ENCODE peak calls at places on chromosomes 7 and 10, in five cellular contexts. Q is HFFc6, D is NCI-H2171 treated with DMSO at 0.1 percent for 48 hours, E is COR-L47, Y is T-helper 17 cell. N is an unnamed sample.

GRCh38 chr10:91799580-91799975 is 1.4 kb downstream of the TNKS2 start:
- DNase-seq in Q (peak; percentile 14), D (no peak), E (no peak), Y (no peak), N (no peak)

GRCh38 chr7:129684777-129685176 is 73.3 kb downstream of the NRF1 start:
- DNase-seq in Q (no peak), D (peak; percentile 43), E (peak; percentile 75), Y (no peak), N (no peak)

GRCh38 chr10:124210263-124210662 is 116.9 kb upstream of the CHST15 start:
- DNase-seq in Q (no peak), D (no peak), E (no peak), Y (no peak), N (no peak)

GRCh38 chr7:47652591-47652990 is 70.7 kb upstream of the TNS3 start:
- DNase-seq in Q (no peak), D (no peak), E (no peak), Y (no peak), N (no peak)

GRCh38 chr7:155392726-155393570 is 65.0 kb upstream of the EN2 start:
- DNase-seq in Q (peak; percentile 18), D (no peak), E (peak; percentile 73), Y (no peak), N (no peak)

GRCh38 chr10:3548702-3549101 is 236.3 kb downstream of the KLF6 start:
- DNase-seq in Q (no peak), D (no peak), E (no peak), Y (no peak), N (no peak)

GRCh38 chr7:131431289-131431688 is 103.6 kb downstream of the MKLN1 start:
- DNase-seq in Q (no peak), D (no peak), E (no peak), Y (no peak), N (no peak)

GRCh38 chr10:118953999-118954398 is 75.5 kb upstream of the NANOS1 start:
- DNase-seq in Q (no peak), D (no peak), E (no peak), Y (no peak), N (no peak)

GRCh38 chr10:130659528-130659927 is 523.3 kb downstream of the GLRX3 start:
- DNase-seq in Q (no peak), D (no peak), E (no peak), Y (no peak), N (no peak)

GRCh38 chr7:158539711-158540146 is 47.9 kb downstream of the PTPRN2 start:
- DNase-seq in Q (no peak), D (no peak), E (no peak), Y (no peak), N (no peak)

N was measured in effector memory CD4-positive, alpha-beta T cell.